ENCODE peak calls at places on chromosomes 4 and X, in four cellular contexts. Q, W, E and H are unnamed samples. For H3K9me3, the result is how much of the 10 kb centered on the place peaks cover.

GRCh38 chr4:93731448-93731847 is 97.1 kb upstream of the ATOH1 start:
- DNase-seq in Q (no peak), W (no peak), E (no peak), H (no peak)

GRCh38 chr4:112645541-112646329 is 8.8 kb downstream of the LARP7 start:
- DNase-seq in Q (peak), W (no peak), E (no peak), H (no peak)

GRCh38 chrX:68718443-68718820 is 71.0 kb downstream of the STARD8 start:
- DNase-seq in Q (no peak), W (no peak), E (no peak), H (no peak)

GRCh38 chr4:20313237-20314030 is 61.7 kb downstream of the SLIT2 start:
- DNase-seq in Q (peak), W (no peak), E (no peak), H (no peak)

GRCh38 chr4:11949355-11949754 is 520.7 kb upstream of the HS3ST1 start:
- DNase-seq in Q (no peak), W (no peak), E (no peak), H (no peak)

GRCh38 chr4:174282836-174283506 is 496 bp downstream of the FBXO8 start:
- DNase-seq in Q (peak), W (peak), E (peak), H (peak)

GRCh38 chr4:146202665-146203064 is 11.7 kb upstream of the REELD1 start:
- DNase-seq in Q (no peak), W (no peak), E (no peak), H (no peak)

GRCh38 chr4:145773581-145774234 is 93.8 kb downstream of the C4orf51 start:
- DNase-seq in Q (no peak), W (no peak), E (no peak), H (no peak)

GRCh38 chr4:7236847-7237246 is 44.5 kb downstream of the SORCS2 start:
- DNase-seq in Q (no peak), W (no peak), E (no peak), H (no peak)

GRCh38 chr4:76800902-76801301 is 97.0 kb downstream of the SOWAHB start:
- DNase-seq in Q (no peak), W (no peak), E (no peak), H (no peak)

GRCh38 chr4:125828316-125828715 is 513.6 kb downstream of the FAT4 start:
- DNase-seq in Q (no peak), W (no peak), E (no peak), H (no peak)

GRCh38 chr4:169253904-169254303 is 16.9 kb downstream of the SH3RF1 start:
- DNase-seq in Q (no peak), W (no peak), E (no peak), H (no peak)

GRCh38 chr4:134132086-134132783 is 69.4 kb downstream of the PABPC4L start:
- DNase-seq in Q (no peak), W (no peak), E (no peak), H (no peak)

GRCh38 chr4:76806336-76806735 is 91.6 kb downstream of the SOWAHB start:
- DNase-seq in Q (no peak), W (no peak), E (no peak), H (no peak)

GRCh38 chr4:138177278-138177968 is 64.7 kb downstream of the SLC7A11 start:
- DNase-seq in Q (no peak), W (no peak), E (no peak), H (no peak)

GRCh38 chr4:131427000-131427399 is 1722.1 kb upstream of the PCDH10 start:
- DNase-seq in Q (no peak), W (no peak), E (no peak), H (no peak)

GRCh38 chr4:147782087-147782781 is 50.3 kb downstream of the ARHGAP10 start:
- DNase-seq in Q (no peak), W (no peak), E (no peak), H (no peak)

GRCh38 chrX:82141942-82142341 is 940.0 kb downstream of the SH3BGRL start:
- DNase-seq in Q (no peak), W (no peak), E (no peak), H (no peak)

GRCh38 chr4:109005523-109005922 is 242.7 kb upstream of the ETNPPL start:
- DNase-seq in Q (no peak), W (no peak), E (no peak), H (no peak)

GRCh38 chr4:175531405-175532091 is 280.5 kb downstream of the GPM6A start:
- DNase-seq in Q (no peak), W (no peak), E (no peak), H (no peak)

GRCh38 chr4:28883211-28883610 is 1837.0 kb upstream of the PCDH7 start:
- DNase-seq in Q (no peak), W (no peak), E (no peak), H (no peak)
- H3K9me3 ChIP-seq in Q (under half), W (under half), E (under half), H (under half)

GRCh38 chrX:151737494-151737893 is 2.9 kb downstream of the CNGA2 start:
- DNase-seq in Q (no peak), W (no peak), E (no peak), H (no peak)
- H3K9me3 ChIP-seq in Q (half or more), W (under half), E (under half), H (under half)

DNA sequence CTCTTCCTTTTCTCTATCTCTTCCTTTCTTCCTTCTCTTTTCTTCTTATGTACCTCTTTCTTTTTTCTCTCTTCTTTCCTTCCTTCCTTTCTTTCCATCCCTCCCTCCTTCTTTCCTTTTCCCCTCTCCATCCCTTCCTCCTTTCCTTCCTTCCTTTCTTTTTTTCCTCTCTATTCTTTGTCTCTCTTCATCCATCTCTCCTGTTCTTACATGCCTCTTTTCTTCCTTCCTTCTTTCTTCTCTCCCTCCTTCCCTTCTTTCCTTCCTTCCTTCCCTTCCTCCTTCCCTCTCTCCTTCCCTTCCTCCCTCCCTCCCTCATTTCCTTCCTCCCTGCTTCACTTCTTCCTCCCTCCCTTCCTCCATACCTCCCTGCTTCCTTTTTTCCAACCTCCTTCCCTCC is 19.2 kb upstream of the XG start:
- DNase-seq in Q (no peak), W (no peak), E (no peak), H (no peak)
- H3K9me3 ChIP-seq in Q (under half), W (under half), E (under half), H (under half)

GRCh38 chrX:47976254-47977151 is 27.3 kb downstream of the ZNF182 start:
- DNase-seq in Q (no peak), W (no peak), E (no peak), H (no peak)
- H3K9me3 ChIP-seq in Q (half or more), W (under half), E (under half), H (under half)

DNA sequence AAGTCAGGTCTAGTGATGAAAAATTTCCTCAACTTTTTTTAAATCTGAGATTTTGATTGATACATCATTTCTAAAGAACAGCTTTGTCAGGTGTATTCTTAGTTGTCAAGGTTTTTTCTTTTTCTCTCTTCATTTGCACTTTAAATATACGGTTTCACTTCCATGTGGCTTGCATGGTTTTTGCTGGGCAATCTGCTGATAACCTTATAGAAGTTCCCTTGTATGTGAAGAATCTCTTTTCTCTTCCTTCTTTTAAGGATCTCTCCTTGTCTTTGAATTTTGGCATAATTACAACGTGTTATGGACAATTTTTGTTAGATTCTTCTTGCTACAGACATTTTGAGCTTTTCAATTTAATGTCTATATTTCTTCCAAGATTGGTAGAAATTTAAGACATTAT is 76.4 kb downstream of the ZNF721 start:
- DNase-seq in Q (no peak), W (no peak), E (no peak), H (no peak)
- H3K9me3 ChIP-seq in Q (half or more), W (half or more), E (half or more), H (under half)

GRCh38 chr4:335515-335914 is 2.1 kb upstream of the ZNF141 start:
- DNase-seq in Q (no peak), W (no peak), E (no peak), H (no peak)
- H3K9me3 ChIP-seq in Q (under half), W (under half), E (under half), H (under half)